ENCODE peak calls at places on chromosomes 3 and 15, in four cellular contexts. One of them, this sample, is unnamed.

GRCh38 chr3:157499342-157499963 is 3.8 kb downstream of the VEPH1 start:
- DNase-seq in T47D: peak
- DNase-seq in EL: peak
- DNase-seq in stimulated activated CD4-positive, alpha-beta T cell treated with anti-CD3 and anti-CD28 coated beads, TNF-alpha, amount 100 ng/mL, for 1 hour: no peak
- DNase-seq in this sample: no peak

GRCh38 chr3:170128259-170128976 is 53.1 kb downstream of the PHC3 start:
- DNase-seq in T47D: no peak
- DNase-seq in EL: no peak
- DNase-seq in stimulated activated CD4-positive, alpha-beta T cell treated with anti-CD3 and anti-CD28 coated beads, TNF-alpha, amount 100 ng/mL, for 1 hour: no peak
- DNase-seq in this sample: no peak

GRCh38 chr3:34178415-34178814 is 380.0 kb downstream of the PDCD6IP start:
- DNase-seq in T47D: no peak
- DNase-seq in EL: no peak
- DNase-seq in stimulated activated CD4-positive, alpha-beta T cell treated with anti-CD3 and anti-CD28 coated beads, TNF-alpha, amount 100 ng/mL, for 1 hour: no peak
- DNase-seq in this sample: no peak

GRCh38 chr15:88648357-88649214 is 9.8 kb downstream of the ISG20 start:
- DNase-seq in T47D: no peak
- DNase-seq in EL: peak
- DNase-seq in stimulated activated CD4-positive, alpha-beta T cell treated with anti-CD3 and anti-CD28 coated beads, TNF-alpha, amount 100 ng/mL, for 1 hour: no peak
- DNase-seq in this sample: peak

GRCh38 chr3:113968986-113969385 is 21.2 kb downstream of the ZDHHC23 start:
- DNase-seq in T47D: no peak
- DNase-seq in EL: peak
- DNase-seq in stimulated activated CD4-positive, alpha-beta T cell treated with anti-CD3 and anti-CD28 coated beads, TNF-alpha, amount 100 ng/mL, for 1 hour: no peak
- DNase-seq in this sample: no peak

GRCh38 chr15:32849769-32850668 is 132.2 kb downstream of the GREM1 start:
- DNase-seq in T47D: no peak
- DNase-seq in EL: peak
- DNase-seq in stimulated activated CD4-positive, alpha-beta T cell treated with anti-CD3 and anti-CD28 coated beads, TNF-alpha, amount 100 ng/mL, for 1 hour: no peak
- DNase-seq in this sample: no peak

GRCh38 chr3:66442254-66443249 is 58.3 kb downstream of the LRIG1 start:
- DNase-seq in T47D: no peak
- DNase-seq in EL: peak
- DNase-seq in stimulated activated CD4-positive, alpha-beta T cell treated with anti-CD3 and anti-CD28 coated beads, TNF-alpha, amount 100 ng/mL, for 1 hour: no peak
- DNase-seq in this sample: no peak

GRCh38 chr3:20914260-20914659 is 728.3 kb upstream of the SGO1 start:
- DNase-seq in T47D: no peak
- DNase-seq in EL: no peak
- DNase-seq in stimulated activated CD4-positive, alpha-beta T cell treated with anti-CD3 and anti-CD28 coated beads, TNF-alpha, amount 100 ng/mL, for 1 hour: no peak
- DNase-seq in this sample: no peak

GRCh38 chr3:12224181-12225147 is 64.4 kb upstream of the PPARG start:
- DNase-seq in T47D: no peak
- DNase-seq in EL: peak
- DNase-seq in stimulated activated CD4-positive, alpha-beta T cell treated with anti-CD3 and anti-CD28 coated beads, TNF-alpha, amount 100 ng/mL, for 1 hour: no peak
- DNase-seq in this sample: no peak

GRCh38 chr3:157443873-157444770 is 7.5 kb downstream of the PTX3 start:
- DNase-seq in T47D: no peak
- DNase-seq in EL: peak
- DNase-seq in stimulated activated CD4-positive, alpha-beta T cell treated with anti-CD3 and anti-CD28 coated beads, TNF-alpha, amount 100 ng/mL, for 1 hour: no peak
- DNase-seq in this sample: no peak

GRCh38 chr3:10950476-10951294 is 41.9 kb upstream of the SLC6A1 start:
- DNase-seq in T47D: peak
- DNase-seq in EL: peak
- DNase-seq in stimulated activated CD4-positive, alpha-beta T cell treated with anti-CD3 and anti-CD28 coated beads, TNF-alpha, amount 100 ng/mL, for 1 hour: no peak
- DNase-seq in this sample: no peak

GRCh38 chr3:58989173-58989572 is 60.7 kb downstream of the CFAP20DC start:
- DNase-seq in T47D: no peak
- DNase-seq in EL: peak
- DNase-seq in stimulated activated CD4-positive, alpha-beta T cell treated with anti-CD3 and anti-CD28 coated beads, TNF-alpha, amount 100 ng/mL, for 1 hour: no peak
- DNase-seq in this sample: no peak

GRCh38 chr3:24683511-24684384 is 189.1 kb upstream of the THRB start:
- DNase-seq in T47D: peak
- DNase-seq in EL: peak
- DNase-seq in stimulated activated CD4-positive, alpha-beta T cell treated with anti-CD3 and anti-CD28 coated beads, TNF-alpha, amount 100 ng/mL, for 1 hour: no peak
- DNase-seq in this sample: no peak

GRCh38 chr3:195230244-195230643 is 40.7 kb downstream of the XXYLT1 start:
- DNase-seq in T47D: no peak
- DNase-seq in EL: no peak
- DNase-seq in stimulated activated CD4-positive, alpha-beta T cell treated with anti-CD3 and anti-CD28 coated beads, TNF-alpha, amount 100 ng/mL, for 1 hour: no peak
- DNase-seq in this sample: no peak

GRCh38 chr15:90837052-90837621 is 31.3 kb upstream of the FURIN start:
- DNase-seq in T47D: no peak
- DNase-seq in EL: no peak
- DNase-seq in stimulated activated CD4-positive, alpha-beta T cell treated with anti-CD3 and anti-CD28 coated beads, TNF-alpha, amount 100 ng/mL, for 1 hour: no peak
- DNase-seq in this sample: no peak

GRCh38 chr3:108845709-108846293 is 23.2 kb downstream of the TRAT1 start:
- DNase-seq in T47D: no peak
- DNase-seq in EL: no peak
- DNase-seq in stimulated activated CD4-positive, alpha-beta T cell treated with anti-CD3 and anti-CD28 coated beads, TNF-alpha, amount 100 ng/mL, for 1 hour: no peak
- DNase-seq in this sample: no peak

GRCh38 chr3:99626415-99626788 is 12.0 kb upstream of the COL8A1 start:
- DNase-seq in T47D: no peak
- DNase-seq in EL: no peak
- DNase-seq in stimulated activated CD4-positive, alpha-beta T cell treated with anti-CD3 and anti-CD28 coated beads, TNF-alpha, amount 100 ng/mL, for 1 hour: no peak
- DNase-seq in this sample: no peak

GRCh38 chr3:163043074-163043473 is 1546.5 kb downstream of the OTOL1 start:
- DNase-seq in T47D: no peak
- DNase-seq in EL: peak
- DNase-seq in stimulated activated CD4-positive, alpha-beta T cell treated with anti-CD3 and anti-CD28 coated beads, TNF-alpha, amount 100 ng/mL, for 1 hour: no peak
- DNase-seq in this sample: no peak

GRCh38 chr3:51712963-51713362 is 6.1 kb downstream of the GRM2 start:
- DNase-seq in T47D: no peak
- DNase-seq in EL: no peak
- DNase-seq in stimulated activated CD4-positive, alpha-beta T cell treated with anti-CD3 and anti-CD28 coated beads, TNF-alpha, amount 100 ng/mL, for 1 hour: no peak
- DNase-seq in this sample: no peak

GRCh38 chr3:123791898-123792297 is 92.2 kb downstream of the MYLK start:
- DNase-seq in T47D: no peak
- DNase-seq in EL: peak
- DNase-seq in stimulated activated CD4-positive, alpha-beta T cell treated with anti-CD3 and anti-CD28 coated beads, TNF-alpha, amount 100 ng/mL, for 1 hour: no peak
- DNase-seq in this sample: no peak

This sample was measured in activated B cell treated with CpG ODN at 0.5 μM for 24 hours.